ENCODE peak calls at places on chromosomes 1 and 21, in four cellular contexts. T is K562, M is GM12878, B is HepG2. P is an unnamed sample.

GRCh38 chr1:37697737-37698136 is 5.4 kb downstream of the CDCA8 start:
- DNase-seq in B (no peak), T (no peak), M (no peak), P (no peak)

GRCh38 chr1:85328713-85329376 is 52.4 kb upstream of the BCL10 start:
- DNase-seq in T (no peak), M (no peak), B (peak), P (peak)

GRCh38 chr1:83854456-83854855 is 144.5 kb downstream of the TTLL7 start:
- DNase-seq in M (no peak), T (no peak), B (no peak), P (no peak)

GRCh38 chr1:30197616-30197934 is 525.8 kb downstream of the MATN1 start:
- DNase-seq in B (no peak), M (no peak), T (no peak), P (no peak)

GRCh38 chr1:31666290-31666963 is 21.8 kb upstream of the PEF1 start:
- DNase-seq in B (no peak), T (no peak), M (no peak), P (peak)

GRCh38 chr1:204410764-204411450 is 710 bp downstream of the PPP1R15B start:
- DNase-seq in B (no peak), T (peak), M (no peak), P (no peak)

GRCh38 chr1:57024855-57025254 is 59.0 kb upstream of the C8B start:
- DNase-seq in M (no peak), B (no peak), T (no peak), P (no peak)

GRCh38 chr21:36183144-36183795 is 26.6 kb downstream of the DOP1B start:
- DNase-seq in B (no peak), M (no peak), T (no peak), P (no peak)

GRCh38 chr1:226736908-226737818 is 1.9 kb downstream of the ITPKB start:
- DNase-seq in B (no peak), T (no peak), M (no peak), P (no peak)

GRCh38 chr1:76949503-76949902 is 82.2 kb downstream of the ST6GALNAC5 start:
- DNase-seq in M (no peak), T (no peak), B (no peak), P (no peak)

GRCh38 chr1:172108494-172108893 is 267.2 kb downstream of the DNM3 start:
- DNase-seq in B (no peak), M (no peak), T (no peak), P (no peak)

GRCh38 chr21:34205811-34206635 is 132.6 kb downstream of the MRPS6 start:
- DNase-seq in M (peak), B (no peak), T (no peak), P (no peak)

GRCh38 chr1:71463144-71463543 is 382.3 kb upstream of the ZRANB2 start:
- DNase-seq in T (no peak), B (no peak), M (no peak), P (no peak)

GRCh38 chr1:169933999-169934725 is 40.5 kb upstream of the SCYL3 start:
- DNase-seq in B (no peak), T (no peak), M (no peak), P (no peak)

GRCh38 chr1:1539310-1540014 is 962 bp downstream of the TMEM240 start:
- DNase-seq in T (no peak), B (no peak), M (no peak), P (no peak)

GRCh38 chr1:56297948-56298347 is 281.4 kb downstream of the PLPP3 start:
- DNase-seq in T (no peak), M (no peak), B (peak), P (peak)

GRCh38 chr1:240492832-240493440 is 119.0 kb downstream of the GREM2 start:
- DNase-seq in B (no peak), T (peak), M (no peak), P (peak)

GRCh38 chr21:44908908-44909307 is 11.8 kb downstream of the ITGB2 start:
- DNase-seq in M (no peak), T (no peak), B (no peak), P (no peak)
- TF ChIP-seq CHD4 in M (no peak), T (no peak), B (no peak), P (no peak)

DNA sequence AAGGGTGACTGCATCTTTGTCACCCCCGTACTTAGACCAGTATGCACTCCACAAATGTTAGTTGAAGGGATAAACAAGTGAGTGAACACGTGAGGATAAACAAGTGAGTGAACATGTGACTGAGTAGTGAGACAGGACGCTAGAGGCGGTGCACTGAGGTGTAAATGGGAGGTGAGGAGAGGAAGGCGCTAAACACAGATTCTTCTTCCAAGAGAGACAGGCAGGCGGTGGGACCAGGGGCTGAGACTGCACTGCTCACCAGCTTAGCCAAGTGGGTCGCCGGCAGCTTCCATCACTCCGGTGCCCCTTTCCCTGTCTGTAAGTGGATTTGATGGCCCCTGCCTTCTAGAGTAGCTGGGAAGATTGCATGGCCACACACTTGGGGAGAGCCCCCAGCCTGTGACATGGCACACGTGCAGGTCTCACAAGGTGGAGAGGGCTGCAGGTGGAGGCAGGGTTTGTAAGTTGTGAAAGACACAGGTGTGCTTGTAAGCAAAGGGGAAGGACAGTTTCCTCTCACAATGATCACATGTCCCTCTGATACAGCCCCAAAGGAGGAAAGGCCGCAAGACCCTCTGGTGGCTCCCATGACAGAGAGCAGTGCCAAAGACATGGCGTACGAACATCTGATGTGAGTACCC is 47.5 kb upstream of the EFHD2 start:
- DNase-seq in M (no peak), B (no peak), T (no peak), P (no peak)
- TF ChIP-seq CHD4 in M (no peak), B (no peak), T (no peak), P (no peak)

GRCh38 chr1:116268211-116268610 is 104.8 kb upstream of the ATP1A1 start:
- DNase-seq in T (no peak), B (no peak), M (no peak), P (peak)
- TF ChIP-seq CHD4 in T (no peak), B (no peak), M (no peak), P (no peak)

GRCh38 chr1:21335750-21336168 is 45.5 kb upstream of the ECE1 start:
- DNase-seq in B (no peak), M (no peak), T (no peak), P (no peak)
- TF ChIP-seq CHD4 in B (no peak), M (no peak), T (no peak), P (no peak)

DNA sequence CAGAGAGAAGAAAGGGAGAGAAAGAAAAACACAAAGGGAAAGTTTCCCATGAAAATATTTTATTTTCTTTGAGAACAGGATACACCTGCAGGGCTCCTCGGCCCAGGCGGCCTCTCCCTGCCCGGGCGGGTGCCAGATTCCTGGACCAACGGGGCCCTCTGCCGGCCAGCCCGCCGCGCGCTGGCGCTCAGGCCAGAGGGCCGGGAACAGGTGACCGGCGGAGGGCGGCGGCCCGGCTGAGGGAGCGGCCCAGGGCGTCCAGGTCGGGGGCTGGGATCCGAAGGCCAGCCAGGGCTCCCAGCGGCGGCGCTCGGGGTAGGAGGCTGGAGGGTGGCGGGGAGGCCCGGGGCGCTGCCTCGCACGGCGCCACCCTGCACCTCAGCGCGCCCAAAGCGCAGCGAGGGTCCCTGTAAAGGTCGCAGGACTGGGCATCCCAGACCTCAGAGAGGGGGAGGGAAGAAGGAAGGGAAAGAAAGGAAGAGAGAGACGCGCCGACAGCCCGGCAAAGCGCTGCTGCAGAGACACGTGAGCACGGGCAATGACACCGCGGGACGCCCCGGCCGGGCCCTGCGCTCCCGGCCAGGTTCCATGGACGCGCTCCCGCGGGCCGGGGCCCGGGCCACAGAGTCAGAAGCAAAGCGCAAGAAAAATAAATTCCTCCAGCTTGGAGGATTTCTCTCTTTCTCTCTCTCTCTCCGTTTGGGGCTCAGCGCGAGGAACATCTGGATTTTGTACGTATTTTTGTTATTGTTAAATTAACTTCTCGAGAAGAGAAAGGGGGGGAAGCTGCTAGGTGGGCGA is 908 bp downstream of the WNT9A start:
- DNase-seq in B (peak), M (no peak), T (peak), P (peak)
- TF ChIP-seq CHD4 in B (no peak), M (no peak), T (no peak), P (no peak)

DNA sequence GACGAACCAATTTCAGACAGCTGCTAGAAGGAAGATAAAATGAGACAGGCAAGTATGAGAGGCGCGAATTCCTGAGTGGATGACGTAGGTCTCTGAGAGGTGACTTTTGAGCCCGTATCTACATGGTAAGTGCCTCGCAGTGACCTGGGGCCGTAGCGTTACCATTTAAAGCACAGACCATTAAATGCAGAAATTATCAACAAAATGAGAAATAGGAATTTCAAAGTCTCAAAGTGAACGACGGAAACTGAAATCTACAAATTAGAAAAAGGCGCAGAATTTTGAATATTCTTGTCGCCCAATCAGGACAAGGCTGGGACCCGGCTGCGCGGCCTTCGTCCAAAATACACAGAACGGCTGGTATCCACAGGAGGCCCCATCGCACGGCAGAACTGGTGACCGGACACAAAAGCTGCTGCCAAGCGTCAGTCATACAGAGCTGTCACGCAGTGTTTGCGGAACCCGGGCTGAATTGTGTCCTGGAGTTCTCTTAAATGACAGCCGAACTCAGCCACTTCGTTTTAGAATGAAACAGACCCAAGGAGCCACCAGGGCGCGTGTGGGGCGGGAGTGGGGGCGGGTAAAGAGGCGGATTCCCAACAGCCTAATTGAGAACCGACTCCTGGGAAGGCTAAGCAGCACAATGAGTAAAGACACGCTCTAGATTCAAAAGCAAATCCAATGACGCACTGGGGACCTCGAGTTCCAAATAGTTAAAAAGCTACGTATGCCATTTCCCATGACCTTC is 13.8 kb upstream of the BOLA1 start:
- DNase-seq in B (peak), T (peak), M (peak), P (peak)
- TF ChIP-seq CHD4 in B (no peak), T (no peak), M (no peak), P (no peak)

DNA sequence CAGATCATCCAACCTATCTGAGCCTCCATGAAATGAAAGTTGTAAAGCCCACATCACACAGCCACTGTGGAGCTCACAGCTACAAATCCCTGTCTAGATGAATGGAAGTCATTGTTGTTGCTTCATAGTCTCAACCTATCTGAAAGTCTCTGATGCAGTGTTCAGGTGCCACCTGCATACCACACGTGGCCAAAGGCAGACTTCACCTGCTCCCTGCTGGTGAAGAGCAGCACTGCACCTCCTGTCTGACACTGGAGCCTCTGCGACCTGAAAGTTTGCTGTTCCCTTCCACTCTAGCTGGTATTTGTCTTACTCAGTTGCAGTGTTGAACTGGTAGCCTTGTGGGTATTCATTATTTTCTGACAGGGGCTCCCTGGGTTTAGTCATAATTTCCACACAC is 18.4 kb downstream of the LORICRIN start:
- DNase-seq in B (peak), M (no peak), T (peak), P (peak)
- TF ChIP-seq CHD4 in B (no peak), M (no peak), T (no peak), P (no peak)

GRCh38 chr1:203324103-203325003 is 19.0 kb downstream of the BTG2 start:
- DNase-seq in M (no peak), B (no peak), T (no peak), P (no peak)
- TF ChIP-seq CHD4 in M (no peak), B (no peak), T (no peak), P (no peak)

DNA sequence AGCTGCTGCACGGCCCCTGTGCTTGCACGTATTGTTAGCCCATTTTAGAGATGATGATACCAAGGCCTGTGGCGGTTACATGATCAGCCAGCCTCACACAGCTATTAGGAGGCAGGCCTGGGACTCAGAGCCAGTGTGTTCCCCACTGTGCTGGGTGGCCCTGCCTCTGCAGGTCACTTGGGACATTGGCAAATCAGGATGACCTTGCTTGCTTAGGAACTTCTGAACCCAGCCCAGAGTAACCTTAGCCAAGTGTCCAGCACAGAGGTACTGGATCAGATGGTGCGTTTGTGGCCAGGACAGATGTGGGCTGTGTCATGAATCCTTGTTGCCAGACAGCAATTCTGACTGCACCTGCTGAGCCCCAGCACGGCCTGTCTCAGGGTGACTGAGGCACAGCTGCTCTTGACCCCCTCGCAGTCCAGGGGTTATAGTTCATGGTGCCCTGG is 28.1 kb downstream of the LDLRAP1 start:
- DNase-seq in M (no peak), T (no peak), B (no peak), P (no peak)
- TF ChIP-seq CHD4 in M (no peak), T (no peak), B (no peak), P (no peak)

P was measured in A549.